ENCODE peak calls at places on chromosomes 7 and 10, in five cellular contexts. One of them, this sample, is unnamed.

GRCh38 chr10:132078746-132079345 is 13.1 kb downstream of the JAKMIP3 start:
- DNase-seq in adrenal gland: no peak
- DNase-seq in fibroblast of lung: no peak
- DNase-seq in upper lobe of left lung: peak; percentile 78
- DNase-seq in ovary: no peak
- DNase-seq in this sample: no peak

GRCh38 chr10:93741367-93741766 is 16.4 kb upstream of the LGI1 start:
- DNase-seq in fibroblast of lung: no peak
- DNase-seq in ovary: no peak
- DNase-seq in adrenal gland: no peak
- DNase-seq in upper lobe of left lung: no peak
- DNase-seq in this sample: no peak

GRCh38 chr7:50379082-50379481 is 71.1 kb downstream of the FIGNL1 start:
- DNase-seq in upper lobe of left lung: no peak
- DNase-seq in fibroblast of lung: no peak
- DNase-seq in ovary: no peak
- DNase-seq in adrenal gland: no peak
- DNase-seq in this sample: no peak

GRCh38 chr7:76071316-76072242 is 23.7 kb downstream of the MDH2 start:
- DNase-seq in upper lobe of left lung: peak; percentile 85
- DNase-seq in ovary: peak; percentile 65
- DNase-seq in adrenal gland: no peak
- DNase-seq in fibroblast of lung: peak; percentile 80
- DNase-seq in this sample: peak; percentile 59

GRCh38 chr10:25818751-25819150 is 115.3 kb upstream of the MYO3A start:
- DNase-seq in upper lobe of left lung: no peak
- DNase-seq in ovary: no peak
- DNase-seq in fibroblast of lung: no peak
- DNase-seq in adrenal gland: no peak
- DNase-seq in this sample: no peak

GRCh38 chr7:37216156-37216839 is 232.4 kb downstream of the ELMO1 start:
- DNase-seq in ovary: peak; percentile 30
- DNase-seq in upper lobe of left lung: no peak
- DNase-seq in adrenal gland: no peak
- DNase-seq in fibroblast of lung: no peak
- DNase-seq in this sample: no peak

GRCh38 chr7:75639893-75640600 is 98.7 kb downstream of the HIP1 start:
- DNase-seq in ovary: no peak
- DNase-seq in upper lobe of left lung: no peak
- DNase-seq in fibroblast of lung: no peak
- DNase-seq in adrenal gland: no peak
- DNase-seq in this sample: no peak

GRCh38 chr7:126574276-126574675 is 678.5 kb downstream of the GRM8 start:
- DNase-seq in fibroblast of lung: no peak
- DNase-seq in adrenal gland: no peak
- DNase-seq in upper lobe of left lung: no peak
- DNase-seq in ovary: no peak
- DNase-seq in this sample: peak; percentile 78

DNA sequence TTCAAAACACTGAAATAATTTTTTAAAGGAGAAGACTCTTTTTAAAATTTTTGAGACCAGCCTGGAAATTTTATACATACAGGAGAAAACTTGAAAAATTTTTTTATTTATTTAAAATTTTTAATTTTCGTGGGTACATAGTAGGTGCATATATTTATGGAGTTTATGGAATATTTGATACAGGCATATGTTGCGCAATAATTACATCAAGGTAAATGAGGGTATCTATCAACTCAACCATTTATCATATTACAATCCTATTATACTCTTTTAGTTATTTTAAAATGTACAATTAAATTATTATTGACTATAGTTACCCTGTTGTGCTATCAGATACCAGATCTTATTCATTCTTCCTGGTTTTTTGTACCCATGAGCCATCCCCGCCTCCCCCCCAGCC is 75.1 kb downstream of the AHCYL2 start:
- DNase-seq in upper lobe of left lung: no peak
- DNase-seq in adrenal gland: no peak
- DNase-seq in ovary: no peak
- DNase-seq in fibroblast of lung: no peak
- DNase-seq in this sample: no peak
- H3K36me3 ChIP-seq in upper lobe of left lung: no peaks in the 10 kb centered on the region
- H3K36me3 ChIP-seq in adrenal gland: no peaks in the 10 kb centered on the region
- H3K36me3 ChIP-seq in ovary: no peaks in the 10 kb centered on the region
- H3K36me3 ChIP-seq in fibroblast of lung: no peaks in the 10 kb centered on the region
- H3K36me3 ChIP-seq in this sample: no peaks in the 10 kb centered on the region

GRCh38 chr7:98909487-98909886 is 31.2 kb downstream of the TRRAP start:
- DNase-seq in ovary: no peak
- DNase-seq in adrenal gland: no peak
- DNase-seq in upper lobe of left lung: no peak
- DNase-seq in fibroblast of lung: no peak
- DNase-seq in this sample: no peak

GRCh38 chr7:98907570-98907969 is 29.2 kb downstream of the TRRAP start:
- DNase-seq in ovary: no peak
- DNase-seq in adrenal gland: no peak
- DNase-seq in fibroblast of lung: no peak
- DNase-seq in upper lobe of left lung: peak; percentile 47
- DNase-seq in this sample: no peak

GRCh38 chr7:98911936-98912335 is 33.6 kb downstream of the TRRAP start:
- DNase-seq in adrenal gland: no peak
- DNase-seq in ovary: no peak
- DNase-seq in fibroblast of lung: no peak
- DNase-seq in upper lobe of left lung: no peak
- DNase-seq in this sample: no peak

GRCh38 chr7:98913026-98913425 is 34.7 kb downstream of the TRRAP start:
- DNase-seq in fibroblast of lung: no peak
- DNase-seq in upper lobe of left lung: no peak
- DNase-seq in adrenal gland: no peak
- DNase-seq in ovary: no peak
- DNase-seq in this sample: no peak

GRCh38 chr7:98908585-98908984 is 30.3 kb downstream of the TRRAP start:
- DNase-seq in upper lobe of left lung: peak; percentile 63
- DNase-seq in adrenal gland: no peak
- DNase-seq in fibroblast of lung: no peak
- DNase-seq in ovary: no peak
- DNase-seq in this sample: no peak
- H3K36me3 ChIP-seq in upper lobe of left lung: peaks cover 58% of the 10 kb centered on the region
- H3K36me3 ChIP-seq in adrenal gland: peaks cover 97% of the 10 kb centered on the region
- H3K36me3 ChIP-seq in fibroblast of lung: peaks cover 25% of the 10 kb centered on the region
- H3K36me3 ChIP-seq in ovary: no peaks in the 10 kb centered on the region
- H3K36me3 ChIP-seq in this sample: peaks cover 25% of the 10 kb centered on the region

DNA sequence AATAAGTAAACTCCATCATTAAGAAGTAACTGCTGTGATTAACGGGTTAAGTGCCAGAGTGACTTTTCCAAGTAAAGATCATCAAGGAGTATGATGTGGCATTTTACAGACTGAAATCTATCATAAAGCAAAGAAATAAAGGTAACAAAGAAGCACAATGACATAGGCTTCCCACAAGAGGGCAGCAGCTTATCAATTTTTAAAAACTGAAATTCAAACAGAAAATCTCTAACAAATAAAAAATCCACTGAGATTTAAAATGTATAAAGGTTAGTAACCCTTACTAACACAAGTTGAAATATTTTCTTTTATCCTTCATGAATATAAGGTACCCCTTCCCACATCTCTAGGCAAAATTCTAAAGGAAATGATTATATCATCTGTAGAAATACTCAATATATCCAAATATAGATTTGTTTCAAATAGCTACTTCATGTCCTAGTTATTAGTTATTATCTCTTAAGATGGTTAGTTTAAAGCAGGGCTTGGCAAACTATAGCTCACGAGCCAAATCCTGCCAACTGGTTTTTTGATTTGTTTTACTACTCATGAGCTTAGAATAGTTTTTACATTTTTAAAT is 29.2 kb downstream of the FAM3C start:
- DNase-seq in adrenal gland: no peak
- DNase-seq in ovary: no peak
- DNase-seq in upper lobe of left lung: no peak
- DNase-seq in fibroblast of lung: peak; percentile 67
- DNase-seq in this sample: no peak
- H3K36me3 ChIP-seq in adrenal gland: no peaks in the 10 kb centered on the region
- H3K36me3 ChIP-seq in ovary: no peaks in the 10 kb centered on the region
- H3K36me3 ChIP-seq in upper lobe of left lung: peaks cover 4% of the 10 kb centered on the region
- H3K36me3 ChIP-seq in fibroblast of lung: no peaks in the 10 kb centered on the region
- H3K36me3 ChIP-seq in this sample: peaks cover 15% of the 10 kb centered on the region

GRCh38 chr7:149225656-149226055 is 13.8 kb upstream of the ZNF212 start:
- DNase-seq in fibroblast of lung: no peak
- DNase-seq in upper lobe of left lung: peak; percentile 82
- DNase-seq in adrenal gland: no peak
- DNase-seq in ovary: no peak
- DNase-seq in this sample: no peak
- H3K36me3 ChIP-seq in fibroblast of lung: peaks cover 11% of the 10 kb centered on the region
- H3K36me3 ChIP-seq in upper lobe of left lung: no peaks in the 10 kb centered on the region
- H3K36me3 ChIP-seq in adrenal gland: peaks cover 27% of the 10 kb centered on the region
- H3K36me3 ChIP-seq in ovary: no peaks in the 10 kb centered on the region
- H3K36me3 ChIP-seq in this sample: no peaks in the 10 kb centered on the region

GRCh38 chr10:73060738-73061635 is 35.7 kb downstream of the P4HA1 start:
- DNase-seq in upper lobe of left lung: no peak
- DNase-seq in adrenal gland: no peak
- DNase-seq in fibroblast of lung: peak; percentile 41
- DNase-seq in ovary: no peak
- DNase-seq in this sample: no peak
- H3K36me3 ChIP-seq in upper lobe of left lung: no peaks in the 10 kb centered on the region
- H3K36me3 ChIP-seq in adrenal gland: peaks cover 19% of the 10 kb centered on the region
- H3K36me3 ChIP-seq in fibroblast of lung: peaks cover 2% of the 10 kb centered on the region
- H3K36me3 ChIP-seq in ovary: no peaks in the 10 kb centered on the region
- H3K36me3 ChIP-seq in this sample: peaks cover 8% of the 10 kb centered on the region

GRCh38 chr10:71815515-71816130 is 35.4 kb downstream of the PSAP start:
- DNase-seq in upper lobe of left lung: no peak
- DNase-seq in ovary: no peak
- DNase-seq in adrenal gland: no peak
- DNase-seq in fibroblast of lung: no peak
- DNase-seq in this sample: no peak
- H3K36me3 ChIP-seq in upper lobe of left lung: peaks cover 39% of the 10 kb centered on the region
- H3K36me3 ChIP-seq in ovary: no peaks in the 10 kb centered on the region
- H3K36me3 ChIP-seq in adrenal gland: peaks cover 56% of the 10 kb centered on the region
- H3K36me3 ChIP-seq in fibroblast of lung: peaks cover 26% of the 10 kb centered on the region
- H3K36me3 ChIP-seq in this sample: peaks cover 32% of the 10 kb centered on the region

GRCh38 chr10:45339896-45340295 is 24.5 kb upstream of the OR13A1 start:
- DNase-seq in fibroblast of lung: no peak
- DNase-seq in adrenal gland: no peak
- DNase-seq in ovary: no peak
- DNase-seq in upper lobe of left lung: no peak
- DNase-seq in this sample: peak; percentile 58
- H3K36me3 ChIP-seq in fibroblast of lung: no peaks in the 10 kb centered on the region
- H3K36me3 ChIP-seq in adrenal gland: no peaks in the 10 kb centered on the region
- H3K36me3 ChIP-seq in ovary: no peaks in the 10 kb centered on the region
- H3K36me3 ChIP-seq in upper lobe of left lung: no peaks in the 10 kb centered on the region
- H3K36me3 ChIP-seq in this sample: no peaks in the 10 kb centered on the region

GRCh38 chr7:41244246-41244645 is 458.6 kb downstream of the INHBA start:
- DNase-seq in adrenal gland: no peak
- DNase-seq in fibroblast of lung: no peak
- DNase-seq in upper lobe of left lung: no peak
- DNase-seq in ovary: no peak
- DNase-seq in this sample: peak; percentile 17
- H3K36me3 ChIP-seq in adrenal gland: no peaks in the 10 kb centered on the region
- H3K36me3 ChIP-seq in fibroblast of lung: no peaks in the 10 kb centered on the region
- H3K36me3 ChIP-seq in upper lobe of left lung: no peaks in the 10 kb centered on the region
- H3K36me3 ChIP-seq in ovary: no peaks in the 10 kb centered on the region
- H3K36me3 ChIP-seq in this sample: no peaks in the 10 kb centered on the region

GRCh38 chr7:100946766-100947365 is 2.5 kb upstream of the MUC3A start:
- DNase-seq in fibroblast of lung: no peak
- DNase-seq in upper lobe of left lung: no peak
- DNase-seq in ovary: no peak
- DNase-seq in adrenal gland: no peak
- DNase-seq in this sample: no peak
- H3K36me3 ChIP-seq in fibroblast of lung: no peaks in the 10 kb centered on the region
- H3K36me3 ChIP-seq in upper lobe of left lung: no peaks in the 10 kb centered on the region
- H3K36me3 ChIP-seq in ovary: no peaks in the 10 kb centered on the region
- H3K36me3 ChIP-seq in adrenal gland: no peaks in the 10 kb centered on the region
- H3K36me3 ChIP-seq in this sample: no peaks in the 10 kb centered on the region

GRCh38 chr10:73800560-73801252 is 10.7 kb downstream of the NDST2 start:
- DNase-seq in adrenal gland: no peak
- DNase-seq in upper lobe of left lung: no peak
- DNase-seq in fibroblast of lung: no peak
- DNase-seq in ovary: no peak
- DNase-seq in this sample: no peak
- H3K36me3 ChIP-seq in adrenal gland: peaks cover 100% of the 10 kb centered on the region
- H3K36me3 ChIP-seq in upper lobe of left lung: peaks cover 58% of the 10 kb centered on the region
- H3K36me3 ChIP-seq in fibroblast of lung: peaks cover 31% of the 10 kb centered on the region
- H3K36me3 ChIP-seq in ovary: no peaks in the 10 kb centered on the region
- H3K36me3 ChIP-seq in this sample: peaks cover 42% of the 10 kb centered on the region

This sample was measured in MG63.